ENCODE peak calls at places on chromosome 20, in eight cellular contexts. I, C, M, L, Z, S, T and V are unnamed samples.

GRCh38 chr20:8602389-8603116 is 466.3 kb upstream of the PLCB4 start:
- DNase-seq in I (no peak), Z (no peak), L (peak), T (no peak), C (no peak), M (peak), S (no peak), V (no peak)

GRCh38 chr20:62805365-62805710 is 703 bp downstream of the OGFR start:
- DNase-seq in L (no peak), Z (no peak), T (no peak), I (peak), C (peak), S (peak), M (peak), V (peak)

GRCh38 chr20:59184880-59185447 is 21.3 kb downstream of the ZNF831 start:
- DNase-seq in C (peak), S (no peak), T (no peak), I (no peak), L (no peak), M (no peak), Z (no peak), V (no peak)

GRCh38 chr20:19928379-19929360 is 88.5 kb upstream of the NAA20 start:
- DNase-seq in L (no peak), I (no peak), Z (peak), S (no peak), C (no peak), M (no peak), T (no peak), V (no peak)

GRCh38 chr20:63751471-63752271 is 12.1 kb downstream of the SLC2A4RG start:
- DNase-seq in M (peak), Z (no peak), S (no peak), I (peak), C (peak), L (no peak), T (no peak), V (peak)

GRCh38 chr20:2626853-2627541 is 25.4 kb upstream of the NOP56 start:
- DNase-seq in I (no peak), C (no peak), S (peak), L (no peak), T (no peak), M (no peak), Z (peak), V (no peak)

GRCh38 chr20:64063389-64064144 is 569 bp downstream of the TCEA2 start:
- DNase-seq in C (peak), Z (no peak), M (peak), S (peak), L (no peak), I (peak), T (peak), V (peak)

GRCh38 chr20:32761831-32762753 is at the start of gene DNMT3B:
- DNase-seq in T (peak), I (peak), Z (peak), M (peak), L (peak), C (peak), S (peak), V (peak)

GRCh38 chr20:23995905-23996666 is 7.5 kb upstream of the GGTLC1 start:
- DNase-seq in C (peak), M (peak), S (peak), T (peak), L (no peak), Z (no peak), I (peak), V (peak)

GRCh38 chr20:50248104-50248631 is 57.5 kb downstream of the CEBPB start:
- DNase-seq in L (no peak), S (peak), T (no peak), C (no peak), Z (no peak), M (peak), I (no peak), V (no peak)

GRCh38 chr20:49668181-49668877 is 45.3 kb downstream of the B4GALT5 start:
- DNase-seq in Z (no peak), T (no peak), C (peak), S (peak), I (no peak), L (peak), M (no peak), V (peak)

GRCh38 chr20:46578745-46579144 is 28.3 kb upstream of the OCSTAMP start:
- DNase-seq in Z (no peak), T (no peak), C (no peak), S (no peak), M (no peak), I (no peak), L (no peak), V (no peak)

GRCh38 chr20:37657924-37658800 is 35.7 kb upstream of the CTNNBL1 start:
- DNase-seq in S (no peak), C (no peak), Z (no peak), M (no peak), T (no peak), L (no peak), I (no peak), V (no peak)

GRCh38 chr20:33811763-33812672 is 870 bp downstream of the CHMP4B start:
- DNase-seq in L (peak), M (peak), I (peak), T (no peak), C (peak), S (peak), Z (peak), V (no peak)

GRCh38 chr20:15675151-15675550 is 898.1 kb downstream of the KIF16B start:
- DNase-seq in T (no peak), I (peak), L (no peak), C (no peak), M (no peak), Z (no peak), S (no peak), V (no peak)
- TF ChIP-seq CTCF in T (no peak), I (no peak), L (no peak), C (no peak), M (no peak), Z (no peak), S (no peak), V (no peak)

DNA sequence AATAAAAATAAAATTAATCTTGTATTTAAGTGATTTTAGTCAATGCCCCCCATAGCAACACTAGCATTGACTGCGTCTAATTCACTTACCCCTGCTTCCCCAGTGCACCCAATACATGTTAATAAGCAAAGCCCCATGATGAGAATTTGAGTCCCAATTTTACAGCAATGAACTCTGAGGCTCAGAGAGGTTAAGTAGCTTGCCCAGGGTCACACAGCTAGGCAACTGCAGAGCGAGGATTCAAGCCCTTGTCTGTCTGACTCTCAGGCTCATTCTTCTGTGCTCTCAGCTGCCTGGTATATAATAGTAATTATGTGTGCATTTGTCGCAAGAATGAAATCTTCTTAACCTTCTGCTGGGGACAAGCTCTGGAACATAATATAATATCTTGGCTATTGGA is 8.5 kb downstream of the PABPC1L start:
- DNase-seq in C (no peak), L (no peak), I (no peak), T (no peak), Z (no peak), S (no peak), M (no peak), V (no peak)
- TF ChIP-seq CTCF in C (no peak), L (no peak), I (no peak), T (no peak), Z (no peak), S (no peak), M (no peak), V (no peak)

DNA sequence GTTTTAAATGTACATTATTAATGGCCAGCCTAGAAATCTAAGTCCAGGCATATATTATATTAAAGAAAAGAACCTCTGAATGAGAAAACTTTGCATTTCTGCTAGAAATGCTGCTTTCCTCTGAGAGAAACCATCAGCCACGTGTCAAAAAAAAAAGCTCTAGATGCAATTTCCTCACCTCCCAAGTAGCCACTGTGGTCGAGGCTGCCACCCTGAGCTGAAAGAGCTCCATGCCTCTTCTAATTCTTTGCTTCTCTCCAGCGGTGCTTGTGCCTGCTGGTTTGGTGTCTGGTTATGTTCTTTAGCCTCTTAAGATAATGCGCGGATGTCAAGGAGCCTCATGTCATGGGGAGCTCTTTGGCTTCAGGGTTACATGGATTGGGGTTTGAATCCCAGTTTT is 316.0 kb downstream of the TFAP2C start:
- DNase-seq in C (no peak), M (no peak), T (no peak), S (no peak), Z (no peak), L (no peak), I (no peak), V (no peak)
- TF ChIP-seq CTCF in C (no peak), M (no peak), T (no peak), S (no peak), Z (no peak), L (no peak), I (no peak), V (no peak)

GRCh38 chr20:1375515-1375914 is 17.3 kb downstream of the FKBP1A start:
- DNase-seq in I (no peak), S (no peak), C (no peak), M (no peak), T (no peak), L (no peak), Z (no peak), V (no peak)

GRCh38 chr20:1373614-1374013 is 19.2 kb downstream of the FKBP1A start:
- DNase-seq in M (no peak), I (no peak), L (no peak), C (no peak), T (peak), S (no peak), Z (no peak), V (no peak)

GRCh38 chr20:1373036-1373435 is 19.8 kb downstream of the FKBP1A start:
- DNase-seq in L (no peak), C (no peak), M (no peak), Z (no peak), S (no peak), T (no peak), I (no peak), V (no peak)

GRCh38 chr20:1376007-1376406 is 16.8 kb downstream of the FKBP1A start:
- DNase-seq in I (no peak), T (no peak), S (no peak), L (no peak), C (no peak), M (no peak), Z (no peak), V (no peak)

GRCh38 chr20:1374246-1374645 is 18.6 kb downstream of the FKBP1A start:
- DNase-seq in M (no peak), S (no peak), L (no peak), C (no peak), T (no peak), Z (no peak), I (no peak), V (no peak)
- TF ChIP-seq CTCF in M (no peak), S (no peak), L (no peak), C (no peak), T (no peak), Z (no peak), I (no peak), V (no peak)

GRCh38 chr20:16729565-16730460 is at the start of gene SNRPB2:
- DNase-seq in S (peak), L (peak), M (peak), T (peak), C (peak), Z (peak), I (peak), V (peak)
- TF ChIP-seq CTCF in S (no peak), L (no peak), M (no peak), T (no peak), C (no peak), Z (no peak), I (no peak), V (no peak)

GRCh38 chr20:57048027-57048869 is 218.2 kb downstream of the BMP7 start:
- DNase-seq in T (no peak), I (peak), Z (no peak), S (peak), C (peak), M (no peak), L (peak), V (peak)
- TF ChIP-seq CTCF in T (peak), I (peak), Z (no peak), S (peak), C (peak), M (peak), L (peak), V (peak)